ENCODE peak calls at places on chromosomes 2 and 18, in eight cellular contexts. O is astrocyte of the spinal cord, Z is heart right ventricle, N is right atrium auricular region, A is foreskin fibroblast, G is GM23338, W is PC-3, B is keratinocyte. Y is an unnamed sample.

GRCh38 chr2:120878970-120879369 is 143.3 kb downstream of the GLI2 start:
- DNase-seq in W (no peak), Z (no peak), N (no peak), O (no peak), B (no peak), A (no peak), G (no peak), Y (no peak)

GRCh38 chr2:107078584-107078983 is 192.6 kb upstream of the ST6GAL2 start:
- DNase-seq in G (no peak), B (no peak), Z (no peak), O (no peak), A (no peak), N (no peak), W (no peak), Y (no peak)

GRCh38 chr2:33529771-33530481 is 53.5 kb downstream of the RASGRP3 start:
- DNase-seq in O (peak), A (peak), G (peak), N (no peak), W (peak), Z (no peak), B (peak), Y (no peak)

GRCh38 chr18:61892683-61893303 is at the start of gene RNF152:
- DNase-seq in A (peak), N (no peak), B (no peak), G (peak), O (peak), W (no peak), Z (peak), Y (no peak)

GRCh38 chr18:68623342-68623741 is 91.6 kb downstream of the TMX3 start:
- DNase-seq in A (peak), G (peak), N (no peak), O (peak), B (peak), Z (no peak), W (peak), Y (peak)

GRCh38 chr2:6556755-6557154 is 309.0 kb downstream of the CMPK2 start:
- DNase-seq in O (peak), B (no peak), W (peak), Z (no peak), N (no peak), A (peak), G (no peak), Y (no peak)

GRCh38 chr2:32043561-32043960 is 4.0 kb upstream of the DPY30 start:
- DNase-seq in Z (no peak), B (no peak), W (no peak), N (no peak), O (no peak), A (no peak), G (no peak), Y (no peak)

GRCh38 chr18:65788373-65788772 is 37.6 kb downstream of the CDH7 start:
- DNase-seq in N (no peak), Z (no peak), W (peak), G (no peak), A (no peak), B (no peak), O (no peak), Y (peak)

GRCh38 chr18:55290898-55291297 is 297.1 kb downstream of the TCF4 start:
- DNase-seq in W (no peak), B (no peak), A (peak), O (peak), G (no peak), N (no peak), Z (no peak), Y (no peak)

GRCh38 chr2:170531876-170532275 is 183.3 kb upstream of the SP5 start:
- DNase-seq in Z (no peak), G (no peak), B (no peak), N (no peak), A (no peak), O (no peak), W (no peak), Y (no peak)

GRCh38 chr2:170533156-170533555 is 182.0 kb upstream of the SP5 start:
- DNase-seq in G (no peak), N (no peak), A (no peak), O (no peak), W (no peak), Z (no peak), B (no peak), Y (no peak)

GRCh38 chr2:170530803-170531564 is 184.2 kb upstream of the SP5 start:
- DNase-seq in B (no peak), O (no peak), A (no peak), Z (no peak), N (no peak), W (no peak), G (no peak), Y (no peak)

GRCh38 chr2:170525566-170525900 is 189.6 kb upstream of the SP5 start:
- DNase-seq in N (peak), G (no peak), A (peak), O (peak), W (peak), B (peak), Z (peak), Y (no peak)

GRCh38 chr2:170530284-170530745 is 184.8 kb upstream of the SP5 start:
- DNase-seq in G (peak), N (peak), Z (peak), O (peak), A (peak), B (no peak), W (peak), Y (no peak)
- H3K4me3 ChIP-seq in G (no peak), N (no peak), Z (peak), O (no peak), A (no peak), B (no peak), W (peak), Y (no peak)

DNA sequence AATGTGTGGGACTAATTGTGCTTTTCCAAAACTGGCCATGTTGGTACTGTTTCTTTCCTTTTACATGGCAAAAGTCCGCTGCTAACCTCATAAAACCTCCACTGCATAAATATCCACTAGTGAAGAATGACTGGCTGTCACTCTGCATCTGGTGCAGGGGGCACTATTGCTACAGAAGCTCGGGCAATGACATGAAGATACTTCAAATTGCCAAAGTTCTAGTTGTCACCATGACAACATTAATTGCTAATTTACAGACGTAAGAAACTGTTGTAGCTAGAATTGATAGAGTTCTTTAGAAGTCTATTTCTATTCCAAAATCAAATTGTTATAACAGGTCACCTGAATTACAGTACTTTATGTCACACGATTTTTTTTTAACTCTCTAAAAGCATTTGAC is 861 bp downstream of the CFAP210 start:
- DNase-seq in A (no peak), O (no peak), Z (no peak), W (peak), B (no peak), G (peak), N (no peak), Y (no peak)
- H3K4me3 ChIP-seq in A (no peak), O (no peak), Z (peak), W (peak), B (no peak), G (peak), N (no peak), Y (peak)

GRCh38 chr2:180664507-180664906 is 315.9 kb upstream of the UBE2E3 start:
- DNase-seq in Z (no peak), G (no peak), N (no peak), A (peak), O (no peak), W (no peak), B (no peak), Y (no peak)
- H3K4me3 ChIP-seq in Z (no peak), G (no peak), N (no peak), A (no peak), O (no peak), W (no peak), B (no peak), Y (no peak)

GRCh38 chr18:80010551-80010906 is 22.2 kb upstream of the TXNL4A start:
- DNase-seq in Z (no peak), W (no peak), G (no peak), B (no peak), N (no peak), O (no peak), A (no peak), Y (no peak)
- H3K4me3 ChIP-seq in Z (no peak), W (no peak), G (no peak), B (no peak), N (no peak), O (no peak), A (no peak), Y (no peak)

GRCh38 chr2:205684871-205685313 is 2.6 kb downstream of the NRP2 start:
- DNase-seq in G (peak), Z (no peak), W (no peak), N (no peak), B (no peak), O (no peak), A (no peak), Y (no peak)

GRCh38 chr2:205686231-205687017 is 4.1 kb downstream of the NRP2 start:
- DNase-seq in B (no peak), Z (no peak), A (peak), G (peak), N (no peak), O (no peak), W (no peak), Y (no peak)

GRCh38 chr2:205688417-205689200 is 6.3 kb downstream of the NRP2 start:
- DNase-seq in W (no peak), Z (no peak), B (no peak), G (no peak), A (peak), O (no peak), N (no peak), Y (no peak)

GRCh38 chr2:205685314-205686230 is 3.3 kb downstream of the NRP2 start:
- DNase-seq in B (no peak), O (peak), N (no peak), Z (no peak), G (peak), A (peak), W (peak), Y (no peak)

DNA sequence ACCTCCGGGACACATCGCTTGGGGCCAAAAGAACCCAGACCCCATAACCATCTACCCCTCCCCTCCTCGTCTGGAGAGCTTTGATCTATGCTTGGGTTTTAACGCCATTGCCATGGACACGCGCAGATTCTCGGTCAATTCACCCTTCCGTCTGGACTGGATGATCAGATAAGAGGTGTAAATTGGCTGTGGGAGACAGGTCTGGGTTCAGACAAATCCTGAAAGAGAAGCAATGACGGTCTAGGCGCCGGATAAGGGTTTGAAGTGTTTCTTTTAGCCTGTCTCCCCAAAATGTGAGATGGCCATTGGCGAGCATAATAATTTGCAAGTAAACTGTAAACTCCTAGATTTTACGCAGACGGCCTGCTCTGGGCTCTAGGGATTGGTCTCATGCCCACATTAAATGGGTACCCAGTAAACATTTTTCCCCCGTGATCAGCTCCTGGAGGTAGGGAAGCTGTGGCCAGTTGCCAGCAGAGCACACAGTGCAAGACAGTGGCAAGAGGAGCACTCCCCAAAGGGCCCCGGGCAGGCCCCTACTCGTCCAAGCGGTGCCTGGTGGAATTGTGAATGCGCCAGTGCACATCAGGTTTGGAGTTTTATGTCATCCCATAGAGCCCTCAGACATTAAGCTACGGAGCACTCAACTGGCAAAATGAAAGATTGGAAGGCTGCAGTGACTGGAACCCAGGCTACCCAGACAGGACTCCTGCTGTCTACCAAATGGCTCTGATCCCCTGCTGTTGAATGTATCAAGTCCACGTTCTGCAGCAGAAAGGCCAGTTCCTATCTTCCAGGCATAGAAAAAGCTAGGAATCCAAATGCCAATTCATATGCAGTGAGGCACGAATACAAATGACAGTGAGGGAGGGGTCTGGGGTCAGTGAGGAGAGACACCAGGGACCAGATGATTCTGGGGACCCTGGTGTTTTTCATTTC is 5.0 kb downstream of the NRP2 start:
- DNase-seq in O (no peak), G (no peak), Z (no peak), N (no peak), W (no peak), B (no peak), A (no peak), Y (no peak)
- H3K4me3 ChIP-seq in O (peak), G (peak), Z (peak), N (no peak), W (no peak), B (no peak), A (no peak), Y (no peak)

Y was measured in Jurkat, Clone E6-1.